ENCODE peak calls at places on chromosomes 3 and 15, in four cellular contexts. One of them, this sample, is unnamed.

GRCh38 chr3:156149781-156150375 is 29.5 kb downstream of the KCNAB1 start:
- DNase-seq in IMR-90: no peak
- DNase-seq in transverse colon: no peak
- DNase-seq in body of pancreas: peak; percentile 27
- DNase-seq in this sample: no peak

GRCh38 chr15:65856821-65857455 is 12.4 kb upstream of the RAB11A start:
- DNase-seq in IMR-90: peak; percentile 53
- DNase-seq in transverse colon: peak; percentile 81
- DNase-seq in body of pancreas: peak; percentile 77
- DNase-seq in this sample: peak; percentile 84

GRCh38 chr3:46868948-46869347 is 5.7 kb upstream of the MYL3 start:
- DNase-seq in IMR-90: no peak
- DNase-seq in transverse colon: no peak
- DNase-seq in body of pancreas: no peak
- DNase-seq in this sample: no peak

GRCh38 chr3:29333520-29333919 is 52.6 kb downstream of the RBMS3 start:
- DNase-seq in IMR-90: peak; percentile 37
- DNase-seq in transverse colon: no peak
- DNase-seq in body of pancreas: no peak
- DNase-seq in this sample: no peak

GRCh38 chr15:81308260-81308659 is 15.7 kb downstream of the STARD5 start:
- DNase-seq in IMR-90: no peak
- DNase-seq in transverse colon: no peak
- DNase-seq in body of pancreas: no peak
- DNase-seq in this sample: no peak

GRCh38 chr3:187783098-187783497 is 37.8 kb upstream of the BCL6 start:
- DNase-seq in IMR-90: peak; percentile 97
- DNase-seq in transverse colon: no peak
- DNase-seq in body of pancreas: no peak
- DNase-seq in this sample: no peak

GRCh38 chr3:183895296-183895695 is 10.6 kb upstream of the PARL start:
- DNase-seq in IMR-90: peak; percentile 55
- DNase-seq in transverse colon: peak; percentile 31
- DNase-seq in body of pancreas: peak; percentile 52
- DNase-seq in this sample: no peak

GRCh38 chr3:159082514-159082913 is 280.7 kb downstream of the MFSD1 start:
- DNase-seq in IMR-90: peak; percentile 2
- DNase-seq in transverse colon: no peak
- DNase-seq in body of pancreas: no peak
- DNase-seq in this sample: no peak

GRCh38 chr15:56241374-56242085 is 2.1 kb downstream of the RFX7 start:
- DNase-seq in IMR-90: peak; percentile 10
- DNase-seq in transverse colon: no peak
- DNase-seq in body of pancreas: no peak
- DNase-seq in this sample: no peak

GRCh38 chr15:82699726-82700125 is 9.9 kb downstream of the AP3B2 start:
- DNase-seq in IMR-90: no peak
- DNase-seq in transverse colon: no peak
- DNase-seq in body of pancreas: no peak
- DNase-seq in this sample: no peak

GRCh38 chr3:98980915-98981596 is 79.6 kb upstream of the DCBLD2 start:
- DNase-seq in IMR-90: peak; percentile 91
- DNase-seq in transverse colon: no peak
- DNase-seq in body of pancreas: no peak
- DNase-seq in this sample: no peak

GRCh38 chr3:71503525-71504249 is 79.8 kb downstream of the FOXP1 start:
- DNase-seq in IMR-90: peak; percentile 83
- DNase-seq in transverse colon: no peak
- DNase-seq in body of pancreas: no peak
- DNase-seq in this sample: no peak

GRCh38 chr15:50906954-50907865 is 1.3 kb upstream of the AP4E1 start:
- DNase-seq in IMR-90: peak; percentile 4
- DNase-seq in transverse colon: peak; percentile 57
- DNase-seq in body of pancreas: peak; percentile 16
- DNase-seq in this sample: no peak

GRCh38 chr3:155701882-155702465 is 42.9 kb downstream of the PLCH1 start:
- DNase-seq in IMR-90: peak; percentile 58
- DNase-seq in transverse colon: no peak
- DNase-seq in body of pancreas: no peak
- DNase-seq in this sample: no peak

GRCh38 chr15:72368895-72369294 is 6.9 kb downstream of the HEXA start:
- DNase-seq in IMR-90: no peak
- DNase-seq in transverse colon: peak; percentile 21
- DNase-seq in body of pancreas: peak; percentile 60
- DNase-seq in this sample: no peak

GRCh38 chr3:128482175-128482856 is 10.7 kb downstream of the GATA2 start:
- DNase-seq in IMR-90: peak; percentile 68
- DNase-seq in transverse colon: no peak
- DNase-seq in body of pancreas: no peak
- DNase-seq in this sample: no peak

GRCh38 chr3:136543385-136543784 is 208.8 kb downstream of the STAG1 start:
- DNase-seq in IMR-90: peak; percentile 45
- DNase-seq in transverse colon: no peak
- DNase-seq in body of pancreas: no peak
- DNase-seq in this sample: no peak

GRCh38 chr3:37445163-37445562 is 270.8 kb upstream of the LRRFIP2 start:
- DNase-seq in IMR-90: no peak
- DNase-seq in transverse colon: no peak
- DNase-seq in body of pancreas: no peak
- DNase-seq in this sample: no peak

GRCh38 chr3:173745952-173746682 is 348.6 kb downstream of the NLGN1 start:
- DNase-seq in IMR-90: peak; percentile 56
- DNase-seq in transverse colon: no peak
- DNase-seq in body of pancreas: peak; percentile 3
- DNase-seq in this sample: no peak

GRCh38 chr15:52822475-52822874 is 32.3 kb upstream of the ONECUT1 start:
- DNase-seq in IMR-90: no peak
- DNase-seq in transverse colon: no peak
- DNase-seq in body of pancreas: no peak
- DNase-seq in this sample: no peak

GRCh38 chr15:101026686-101027272 is 107.6 kb downstream of the LRRK1 start:
- DNase-seq in IMR-90: no peak
- DNase-seq in transverse colon: peak; percentile 4
- DNase-seq in body of pancreas: no peak
- DNase-seq in this sample: peak; percentile 35

GRCh38 chr15:101028321-101028720 is 109.2 kb downstream of the LRRK1 start:
- DNase-seq in IMR-90: peak; percentile 57
- DNase-seq in transverse colon: peak; percentile 7
- DNase-seq in body of pancreas: no peak
- DNase-seq in this sample: peak; percentile 16

GRCh38 chr15:101025896-101026631 is 106.9 kb downstream of the LRRK1 start:
- DNase-seq in IMR-90: no peak
- DNase-seq in transverse colon: peak; percentile 6
- DNase-seq in body of pancreas: no peak
- DNase-seq in this sample: peak; percentile 78

GRCh38 chr15:101027920-101028319 is 108.8 kb downstream of the LRRK1 start:
- DNase-seq in IMR-90: no peak
- DNase-seq in transverse colon: peak; percentile 1
- DNase-seq in body of pancreas: no peak
- DNase-seq in this sample: peak; percentile 21

DNA sequence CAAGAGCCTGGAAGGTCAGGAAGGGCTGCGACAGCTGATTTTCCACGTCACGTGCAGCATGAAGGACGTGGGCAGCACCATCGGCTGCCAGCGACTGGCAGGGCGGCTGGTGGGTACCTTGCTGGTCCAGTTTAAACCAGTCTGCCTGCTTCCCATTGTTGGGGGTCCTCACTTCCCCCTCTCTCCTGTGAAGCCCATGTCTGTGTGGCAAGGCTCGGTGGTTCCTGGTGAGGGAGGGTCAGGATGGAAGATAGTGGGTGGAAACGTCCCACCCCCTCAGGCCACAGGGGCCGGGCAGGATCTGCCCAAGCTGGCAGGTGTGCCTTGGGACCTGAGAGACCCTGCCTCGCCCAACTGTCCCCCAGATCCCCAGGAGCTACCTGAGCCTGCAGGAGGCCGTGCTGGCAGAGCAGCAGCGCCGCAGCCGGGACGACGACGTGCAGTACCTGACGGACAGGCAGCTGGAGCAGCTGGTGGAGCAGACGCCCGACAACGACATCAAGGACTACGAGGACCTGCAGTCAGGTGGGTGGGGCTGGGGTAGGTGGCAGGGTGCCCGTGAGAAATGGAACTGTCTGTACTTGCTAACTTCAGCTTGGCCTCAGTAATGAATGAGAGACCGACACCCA is 108.2 kb downstream of the LRRK1 start:
- DNase-seq in IMR-90: no peak
- DNase-seq in transverse colon: peak; percentile 8
- DNase-seq in body of pancreas: no peak
- DNase-seq in this sample: peak; percentile 55
- TF ChIP-seq POLR2A in IMR-90: no peak
- TF ChIP-seq POLR2A in transverse colon: no peak
- TF ChIP-seq POLR2A in body of pancreas: no peak
- TF ChIP-seq POLR2A in this sample: no peak

GRCh38 chr3:177452487-177452886 is 255.2 kb upstream of the TBL1XR1 start:
- DNase-seq in IMR-90: peak; percentile 94
- DNase-seq in transverse colon: no peak
- DNase-seq in body of pancreas: no peak
- DNase-seq in this sample: no peak
- H3K4me1 ChIP-seq in IMR-90: peaks cover 2% of the 10 kb centered on the region
- H3K4me1 ChIP-seq in transverse colon: peaks cover 6% of the 10 kb centered on the region
- H3K4me1 ChIP-seq in body of pancreas: no peaks in the 10 kb centered on the region
- H3K4me1 ChIP-seq in this sample: peaks cover 40% of the 10 kb centered on the region

DNA sequence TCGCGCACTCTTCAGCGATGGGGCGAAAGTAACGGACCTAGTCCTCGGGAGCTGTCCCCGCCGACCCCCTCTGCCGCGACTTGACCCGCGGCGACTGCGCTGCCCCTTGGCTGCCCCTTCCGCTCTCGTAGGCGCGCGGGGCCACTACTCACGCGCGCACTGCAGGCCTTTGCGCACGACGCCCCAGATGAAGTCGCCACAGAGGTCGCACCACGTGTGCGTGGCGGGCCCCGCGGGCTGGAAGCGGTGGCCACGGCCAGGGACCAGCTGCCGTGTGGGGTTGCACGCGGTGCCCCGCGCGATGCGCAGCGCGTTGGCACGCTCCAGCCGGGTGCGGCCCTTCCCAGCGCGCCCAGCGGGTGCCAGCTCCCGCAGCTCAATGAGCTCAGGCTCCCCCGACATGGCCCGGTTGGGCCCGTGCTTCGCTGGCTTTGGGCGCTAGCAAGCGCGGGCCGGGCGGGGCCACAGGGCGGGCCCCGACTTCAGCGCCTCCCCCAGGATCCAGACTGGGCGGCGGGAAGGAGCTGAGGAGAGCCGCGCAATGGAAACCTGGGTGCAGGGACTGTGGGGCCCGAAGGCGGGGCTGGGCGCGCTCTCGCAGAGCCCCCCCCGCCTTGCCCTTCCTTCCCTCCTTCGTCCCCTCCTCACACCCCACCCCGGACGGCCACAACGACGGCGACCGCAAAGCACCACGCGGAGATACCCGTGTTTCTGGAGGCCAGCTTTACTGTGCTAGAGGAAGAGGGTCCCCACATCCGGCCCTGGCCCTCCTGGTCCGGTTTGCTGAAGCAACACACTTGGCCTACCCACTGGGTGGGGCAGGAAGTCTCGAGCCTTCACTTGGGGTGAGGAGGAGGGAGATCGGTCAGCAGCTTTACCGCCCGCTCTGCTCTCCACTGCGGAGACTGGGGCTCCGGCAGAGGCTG is at the start of gene RASSF1:
- DNase-seq in IMR-90: no peak
- DNase-seq in transverse colon: peak; percentile 80
- DNase-seq in body of pancreas: peak; percentile 66
- DNase-seq in this sample: peak; percentile 92
- TF ChIP-seq POLR2A in IMR-90: no peak
- TF ChIP-seq POLR2A in transverse colon: peak; percentile 51
- TF ChIP-seq POLR2A in body of pancreas: no peak
- TF ChIP-seq POLR2A in this sample: no peak

GRCh38 chr3:64921666-64922065 is 233.9 kb upstream of the ADAMTS9 start:
- DNase-seq in IMR-90: no peak
- DNase-seq in transverse colon: no peak
- DNase-seq in body of pancreas: no peak
- DNase-seq in this sample: no peak
- H3K4me1 ChIP-seq in IMR-90: no peaks in the 10 kb centered on the region
- H3K4me1 ChIP-seq in transverse colon: no peaks in the 10 kb centered on the region
- H3K4me1 ChIP-seq in body of pancreas: no peaks in the 10 kb centered on the region
- H3K4me1 ChIP-seq in this sample: no peaks in the 10 kb centered on the region

This sample was measured in suprapubic skin.